ENCODE peak calls at places on chromosomes 12 and 14, in eight cellular contexts. T, L, W, E, P, Z, H and Q are unnamed samples.

GRCh38 chr12:22856120-22856699 is 231.2 kb downstream of the ETNK1 start:
- DNase-seq in P (peak; percentile 62), W (peak; percentile 20), L (peak; percentile 2), H (peak; percentile 2), Z (no peak), E (peak; percentile 8), T (no peak), Q (no peak)

GRCh38 chr14:73463411-73463810 is 5.1 kb upstream of the NUMB start:
- DNase-seq in T (peak; percentile 93), Z (no peak), P (peak; percentile 98), W (peak; percentile 33), E (peak; percentile 78), H (peak; percentile 96), L (peak; percentile 93), Q (peak; percentile 63)

GRCh38 chr12:23721268-23721667 is 228.2 kb downstream of the SOX5 start:
- DNase-seq in W (no peak), E (no peak), P (no peak), L (no peak), T (no peak), Z (no peak), H (no peak), Q (no peak)

GRCh38 chr12:62834971-62835547 is 99.9 kb downstream of the PPM1H start:
- DNase-seq in T (no peak), Z (no peak), L (peak; percentile 54), E (peak; percentile 73), P (peak; percentile 13), W (peak; percentile 86), H (no peak), Q (no peak)

GRCh38 chr14:83207550-83207949 is 1673.9 kb upstream of the SEL1L start:
- DNase-seq in T (no peak), Z (no peak), H (no peak), W (no peak), P (no peak), L (no peak), E (no peak), Q (no peak)

GRCh38 chr12:1206118-1206734 is 215.2 kb downstream of the ERC1 start:
- DNase-seq in T (no peak), P (no peak), E (no peak), Z (no peak), L (no peak), H (no peak), W (no peak), Q (no peak)

GRCh38 chr14:105070760-105071137 is 5.5 kb upstream of the GPR132 start:
- DNase-seq in Z (no peak), H (no peak), P (no peak), W (no peak), T (no peak), E (no peak), L (no peak), Q (peak; percentile 46)

GRCh38 chr14:31336646-31337045 is 83.7 kb downstream of the HEATR5A start:
- DNase-seq in T (peak; percentile 43), P (peak; percentile 77), E (no peak), H (no peak), W (no peak), Z (no peak), L (peak; percentile 48), Q (no peak)

GRCh38 chr12:52052471-52053186 is 1.4 kb downstream of the NR4A1 start:
- DNase-seq in H (no peak), P (peak; percentile 65), Z (no peak), E (no peak), T (no peak), W (no peak), L (no peak), Q (peak; percentile 56)

GRCh38 chr12:128076188-128076587 is 190.8 kb upstream of the TMEM132C start:
- DNase-seq in P (peak; percentile 16), T (no peak), W (no peak), H (peak; percentile 59), L (peak; percentile 13), E (peak; percentile 93), Z (no peak), Q (no peak)

GRCh38 chr12:81679614-81680013 is 79.5 kb downstream of the PPFIA2 start:
- DNase-seq in H (no peak), Z (no peak), L (no peak), T (no peak), P (no peak), E (no peak), W (no peak), Q (no peak)

GRCh38 chr14:38481939-38482678 is 226.2 kb upstream of the CLEC14A start:
- DNase-seq in W (no peak), P (peak; percentile 72), H (peak; percentile 46), L (peak; percentile 75), Z (no peak), T (no peak), E (peak; percentile 2), Q (no peak)

GRCh38 chr12:12934556-12934955 is 17.4 kb downstream of the GPRC5D start:
- DNase-seq in P (no peak), T (no peak), W (no peak), L (no peak), Z (no peak), H (no peak), E (peak; percentile 48), Q (no peak)

GRCh38 chr14:104898870-104899510 is 25.7 kb upstream of the PLD4 start:
- DNase-seq in L (no peak), H (no peak), E (no peak), T (no peak), Z (no peak), P (no peak), W (no peak), Q (peak; percentile 60)

GRCh38 chr14:91998667-91999570 is 40.9 kb downstream of the TRIP11 start:
- DNase-seq in P (no peak), H (no peak), L (no peak), W (no peak), Z (no peak), T (no peak), E (no peak), Q (no peak)

GRCh38 chr12:42097971-42098370 is 46.7 kb downstream of the GXYLT1 start:
- DNase-seq in E (peak; percentile 18), L (no peak), Z (no peak), H (no peak), P (peak; percentile 47), W (no peak), T (peak; percentile 14), Q (no peak)

GRCh38 chr12:44771485-44771884 is 104.6 kb downstream of the NELL2 start:
- DNase-seq in Z (no peak), W (no peak), L (no peak), P (no peak), H (no peak), E (no peak), T (no peak), Q (no peak)